ENCODE peak calls at places on chromosomes 6 and 20, in six cellular contexts. U is body of pancreas, Y is stomach, V is H54, R is HCT116, X is adrenal gland. J is an unnamed sample.

GRCh38 chr6:136696238-136696637 is 96.0 kb downstream of the MAP3K5 start:
- DNase-seq in U (peak), Y (no peak), V (no peak), R (no peak), X (peak), J (no peak)

GRCh38 chr6:163291622-163292021 is 122.9 kb upstream of the QKI start:
- DNase-seq in U (no peak), Y (no peak), V (no peak), R (no peak), X (no peak), J (no peak)

GRCh38 chr6:157221049-157221816 is 102.1 kb downstream of the TMEM242 start:
- DNase-seq in U (peak), Y (peak), V (peak), R (peak), X (peak), J (peak)

GRCh38 chr6:92496527-92496926 is 922.8 kb downstream of the EPHA7 start:
- DNase-seq in U (no peak), Y (no peak), V (no peak), R (no peak), X (no peak), J (no peak)

GRCh38 chr6:137286926-137287325 is 67.7 kb upstream of the IFNGR1 start:
- DNase-seq in U (no peak), Y (no peak), V (no peak), R (no peak), X (no peak), J (no peak)

GRCh38 chr6:85418059-85418458 is 31.8 kb upstream of the NT5E start:
- DNase-seq in U (no peak), Y (no peak), V (no peak), R (no peak), X (no peak), J (no peak)

GRCh38 chr20:46928580-46929132 is 34.0 kb downstream of the EYA2 start:
- DNase-seq in U (peak), Y (no peak), V (no peak), R (no peak), X (no peak), J (peak)

GRCh38 chr6:96926425-96926824 is 1.9 kb downstream of the KLHL32 start:
- DNase-seq in U (no peak), Y (no peak), V (no peak), R (no peak), X (no peak), J (peak)

GRCh38 chr20:10558635-10559187 is 115.1 kb downstream of the JAG1 start:
- DNase-seq in U (no peak), Y (no peak), V (no peak), R (no peak), X (no peak), J (no peak)

GRCh38 chr6:1515280-1515679 is 94.4 kb upstream of the FOXC1 start:
- DNase-seq in U (no peak), Y (no peak), V (no peak), R (no peak), X (no peak), J (no peak)

GRCh38 chr6:43887340-43887858 is 117.4 kb downstream of the VEGFA start:
- DNase-seq in U (no peak), Y (peak), V (peak), R (no peak), X (peak), J (no peak)

GRCh38 chr20:2539341-2539740 is 3.0 kb downstream of the TMC2 start:
- DNase-seq in U (no peak), Y (no peak), V (no peak), R (no peak), X (no peak), J (no peak)

GRCh38 chr6:125346926-125347563 is 45.3 kb upstream of the HDDC2 start:
- DNase-seq in U (no peak), Y (no peak), V (no peak), R (no peak), X (no peak), J (no peak)

GRCh38 chr20:57596358-57596757 is 23.9 kb downstream of the ZBP1 start:
- DNase-seq in U (no peak), Y (no peak), V (no peak), R (no peak), X (no peak), J (no peak)

GRCh38 chr6:37303891-37304503 is 46.1 kb upstream of the TMEM217 start:
- DNase-seq in U (no peak), Y (no peak), V (peak), R (peak), X (no peak), J (peak)

GRCh38 chr6:43851204-43851855 is 81.3 kb downstream of the VEGFA start:
- DNase-seq in U (no peak), Y (no peak), V (peak), R (no peak), X (no peak), J (no peak)

GRCh38 chr20:21901470-21902275 is 196.2 kb downstream of the PAX1 start:
- DNase-seq in U (peak), Y (peak), V (no peak), R (no peak), X (peak), J (no peak)

GRCh38 chr20:7841291-7841966 is 98.8 kb downstream of the HAO1 start:
- DNase-seq in U (no peak), Y (no peak), V (peak), R (no peak), X (no peak), J (no peak)

GRCh38 chr20:56765172-56766073 is 136.3 kb downstream of the TFAP2C start:
- DNase-seq in U (no peak), Y (no peak), V (no peak), R (no peak), X (no peak), J (no peak)

GRCh38 chr6:137708481-137708880 is 158.6 kb upstream of the TNFAIP3 start:
- DNase-seq in U (no peak), Y (no peak), V (no peak), R (no peak), X (no peak), J (no peak)

GRCh38 chr20:53534037-53534436 is 59.6 kb downstream of the ZNF217 start:
- DNase-seq in U (no peak), Y (no peak), V (no peak), R (no peak), X (no peak), J (no peak)

GRCh38 chr6:170441316-170441715 is 111.8 kb downstream of the PSMB1 start:
- DNase-seq in U (no peak), Y (no peak), V (no peak), R (no peak), X (no peak), J (no peak)

GRCh38 chr20:21767200-21767738 is 61.8 kb downstream of the PAX1 start:
- DNase-seq in U (no peak), Y (no peak), V (no peak), R (no peak), X (no peak), J (no peak)

GRCh38 chr20:38298768-38299288 is 5.1 kb upstream of the BPI start:
- DNase-seq in U (peak), Y (peak), V (no peak), R (no peak), X (peak), J (no peak)

GRCh38 chr6:141874930-141875602 is 257.7 kb upstream of the GJE1 start:
- DNase-seq in U (no peak), Y (no peak), V (no peak), R (no peak), X (no peak), J (no peak)

GRCh38 chr6:36290668-36291620 is 21.1 kb downstream of the PNPLA1 start:
- DNase-seq in U (peak), Y (no peak), V (peak), R (peak), X (peak), J (peak)

GRCh38 chr20:46709459-46710148 is at the start of gene SLC2A10:
- DNase-seq in U (peak), Y (peak), V (no peak), R (no peak), X (peak), J (peak)

GRCh38 chr20:62814709-62815065 is 2.2 kb upstream of the COL9A3 start:
- DNase-seq in U (no peak), Y (no peak), V (no peak), R (no peak), X (no peak), J (no peak)

GRCh38 chr20:62675156-62675871 is 33.0 kb downstream of the SLCO4A1 start:
- DNase-seq in U (peak), Y (no peak), V (no peak), R (no peak), X (no peak), J (no peak)

GRCh38 chr6:140485740-140486467 is 1111.5 kb upstream of the CITED2 start:
- DNase-seq in U (peak), Y (peak), V (peak), R (peak), X (peak), J (no peak)

GRCh38 chr20:58708246-58708931 is 15.8 kb downstream of the NPEPL1 start:
- DNase-seq in U (no peak), Y (peak), V (no peak), R (no peak), X (peak), J (no peak)

GRCh38 chr20:58086763-58087566 is 141.5 kb downstream of the ANKRD60 start:
- DNase-seq in U (peak), Y (no peak), V (peak), R (peak), X (peak), J (peak)

DNA sequence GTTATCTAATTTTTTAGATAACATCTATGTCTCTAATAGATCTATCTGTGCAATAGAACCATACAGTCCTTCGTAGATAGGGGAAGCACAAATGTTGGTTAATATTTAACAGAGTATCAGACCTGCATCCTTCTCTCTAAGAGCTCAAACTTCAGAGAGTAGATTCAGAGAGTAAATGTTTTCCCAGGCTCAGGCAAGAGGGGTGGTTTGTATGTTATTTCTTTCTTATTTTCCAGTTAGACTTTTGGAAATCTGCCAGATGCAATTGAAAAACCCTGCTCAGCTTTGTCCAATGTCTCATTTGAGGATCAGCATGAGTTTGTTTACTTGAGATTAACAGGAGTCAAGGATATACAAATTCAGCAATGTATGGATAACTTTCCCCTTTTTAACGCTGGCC is 361.9 kb downstream of the BCKDHB start:
- DNase-seq in U (no peak), Y (no peak), V (no peak), R (no peak), X (no peak), J (no peak)
- TF ChIP-seq POLR2A in U (no peak), Y (no peak), V (no peak), R (no peak), X (no peak), J (no peak)

DNA sequence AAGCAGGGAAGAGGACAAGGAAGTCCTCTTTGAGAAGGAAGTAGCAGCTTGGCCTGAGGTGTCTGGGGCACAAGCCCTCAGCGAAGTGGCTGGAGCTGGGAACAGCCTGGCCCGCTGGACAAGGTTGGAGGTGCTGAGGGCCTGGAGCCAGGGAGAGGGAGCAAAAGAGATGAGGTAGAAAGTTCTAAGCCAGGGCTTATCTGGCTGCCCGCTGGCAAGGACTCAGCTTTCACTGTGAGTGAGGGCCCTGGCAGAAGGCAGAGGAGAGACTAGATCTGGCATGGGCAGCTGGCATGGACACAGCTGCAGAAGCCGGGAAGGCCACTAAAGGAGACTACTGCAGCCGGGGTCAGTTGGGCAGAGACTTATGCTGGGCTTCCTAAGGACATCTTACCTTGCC is 21.8 kb upstream of the PCMTD2 start:
- DNase-seq in U (peak), Y (peak), V (no peak), R (no peak), X (peak), J (no peak)
- TF ChIP-seq POLR2A in U (no peak), Y (no peak), V (no peak), R (no peak), X (peak), J (no peak)

GRCh38 chr6:159555082-159555481 is 138.0 kb downstream of the SOD2 start:
- DNase-seq in U (no peak), Y (no peak), V (no peak), R (no peak), X (no peak), J (no peak)
- TF ChIP-seq POLR2A in U (no peak), Y (no peak), V (no peak), R (no peak), X (no peak), J (no peak)

DNA sequence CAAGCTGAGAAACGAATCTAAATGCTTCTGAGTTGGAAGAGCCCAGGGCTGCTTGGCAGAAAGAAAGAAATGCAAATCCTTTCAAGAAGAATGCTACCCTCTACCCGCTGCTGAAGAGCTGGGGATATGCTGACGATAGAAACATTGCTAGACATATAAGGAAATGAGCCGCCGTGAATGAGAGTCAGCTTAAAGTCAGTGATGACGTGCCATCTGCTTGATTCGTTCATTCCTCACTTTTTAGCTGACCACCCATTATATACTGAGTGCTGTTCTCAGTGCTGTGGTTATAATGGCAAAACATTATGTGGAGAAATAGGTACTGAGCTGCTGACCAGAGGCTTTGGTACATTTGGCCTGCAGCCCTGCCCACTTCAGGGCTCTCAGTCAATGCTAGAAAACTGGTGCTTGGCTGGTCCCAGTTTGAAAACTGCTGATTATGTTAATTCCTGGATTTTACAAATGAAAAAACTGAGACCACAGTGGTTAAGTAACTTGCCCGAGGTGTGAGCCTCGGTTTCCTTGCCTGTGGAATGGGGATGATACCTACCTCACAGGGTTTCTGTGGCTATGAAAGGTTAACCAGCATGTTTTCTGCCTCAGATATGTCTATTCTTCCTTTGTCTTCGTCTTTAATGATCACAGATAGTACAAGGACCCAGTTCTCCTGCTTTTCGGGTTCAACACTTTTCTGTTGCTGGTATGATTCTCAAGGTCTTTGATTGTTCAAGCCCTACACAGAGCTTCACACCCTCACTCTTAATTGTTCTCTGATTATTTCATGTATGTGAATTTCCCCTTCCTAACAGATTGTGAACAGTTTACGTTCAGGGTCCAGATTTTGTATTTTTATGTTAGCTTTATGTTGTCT is 27.7 kb upstream of the TULP4 start:
- DNase-seq in U (no peak), Y (no peak), V (no peak), R (no peak), X (no peak), J (no peak)
- TF ChIP-seq POLR2A in U (no peak), Y (no peak), V (no peak), R (no peak), X (no peak), J (no peak)

DNA sequence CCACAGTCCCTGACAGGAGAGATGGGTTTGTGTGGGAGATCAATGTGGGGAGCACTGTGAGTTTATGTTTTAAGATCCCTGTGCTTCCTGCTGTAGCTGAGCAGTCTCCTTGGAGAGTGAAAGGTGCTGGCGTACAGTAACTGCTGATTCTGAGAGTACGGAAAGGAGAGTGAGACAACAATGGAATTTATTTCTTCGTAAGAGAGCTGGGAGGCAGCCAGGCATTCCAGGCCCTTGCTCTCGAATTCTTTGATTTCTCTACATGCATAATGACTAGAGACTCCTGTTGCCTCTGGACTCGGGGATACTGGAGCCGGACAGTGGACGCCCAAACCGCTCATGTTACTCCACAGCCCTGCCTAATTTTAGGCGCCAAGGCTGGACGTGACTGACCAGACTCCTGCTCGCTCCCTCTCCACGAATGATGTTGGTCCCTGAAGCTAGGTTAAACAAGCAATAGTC is 131.0 kb upstream of the PHACTR1 start:
- DNase-seq in U (peak), Y (peak), V (no peak), R (no peak), X (no peak), J (no peak)
- TF ChIP-seq POLR2A in U (no peak), Y (no peak), V (no peak), R (no peak), X (no peak), J (no peak)